ENCODE peak calls at places on chromosomes 11 and 22, in four cellular contexts. One of them, this sample, is unnamed.

GRCh38 chr22:29267462-29267857 is 321 bp downstream of the RHBDD3 start:
- DNase-seq in ELR: no peak
- DNase-seq in GM23248: no peak
- DNase-seq in cardiac muscle cell: peak
- DNase-seq in this sample: peak

GRCh38 chr11:73318501-73319011 is 10.5 kb downstream of the ARHGEF17 start:
- DNase-seq in ELR: no peak
- DNase-seq in GM23248: no peak
- DNase-seq in cardiac muscle cell: no peak
- DNase-seq in this sample: no peak

GRCh38 chr11:19683141-19683805 is 29.4 kb upstream of the NAV2 start:
- DNase-seq in ELR: no peak
- DNase-seq in GM23248: peak
- DNase-seq in cardiac muscle cell: no peak
- DNase-seq in this sample: no peak

GRCh38 chr11:93614111-93614784 is 47.2 kb upstream of the CEP295 start:
- DNase-seq in ELR: peak
- DNase-seq in GM23248: peak
- DNase-seq in cardiac muscle cell: no peak
- DNase-seq in this sample: no peak

GRCh38 chr22:44497218-44497903 is 672 bp downstream of the RTL6 start:
- DNase-seq in ELR: peak
- DNase-seq in GM23248: peak
- DNase-seq in cardiac muscle cell: no peak
- DNase-seq in this sample: peak

GRCh38 chr22:35684270-35684700 is 33.4 kb upstream of the APOL5 start:
- DNase-seq in ELR: peak
- DNase-seq in GM23248: peak
- DNase-seq in cardiac muscle cell: peak
- DNase-seq in this sample: peak

GRCh38 chr11:35138949-35139881 is at the start of gene CD44:
- DNase-seq in ELR: peak
- DNase-seq in GM23248: peak
- DNase-seq in cardiac muscle cell: peak
- DNase-seq in this sample: peak

GRCh38 chr11:99015634-99016454 is 4.9 kb upstream of the CNTN5 start:
- DNase-seq in ELR: peak
- DNase-seq in GM23248: peak
- DNase-seq in cardiac muscle cell: peak
- DNase-seq in this sample: peak

GRCh38 chr22:49351761-49352221 is 475.9 kb downstream of the BRD1 start:
- DNase-seq in ELR: no peak
- DNase-seq in GM23248: no peak
- DNase-seq in cardiac muscle cell: no peak
- DNase-seq in this sample: no peak

This sample was measured in astrocyte of the hippocampus.